ENCODE peak calls at places on chromosomes 12 and 14, in six cellular contexts. F is HepG2, M is A549, I is endothelial cell of umbilical vein, E is K562, D is H1. P is an unnamed sample.

GRCh38 chr12:12599750-12600643 is 11.7 kb upstream of the CREBL2 start:
- DNase-seq in E (no peak), M (no peak), I (no peak), F (no peak), D (no peak), P (no peak)

GRCh38 chr12:111438501-111438900 is 32.8 kb downstream of the SH2B3 start:
- DNase-seq in E (no peak), F (no peak), D (no peak), I (peak), M (no peak), P (no peak)

GRCh38 chr12:32437095-32437515 is 37.7 kb downstream of the FGD4 start:
- DNase-seq in I (peak), F (peak), M (peak), D (no peak), E (no peak), P (no peak)

GRCh38 chr12:76080017-76080728 is 4.3 kb downstream of the NAP1L1 start:
- DNase-seq in I (no peak), E (no peak), F (peak), D (no peak), M (no peak), P (no peak)

GRCh38 chr12:82740129-82741000 is 53.7 kb downstream of the TMTC2 start:
- DNase-seq in I (no peak), F (no peak), E (no peak), M (peak), D (no peak), P (no peak)

GRCh38 chr14:61812347-61813100 is 50.3 kb downstream of the SNAPC1 start:
- DNase-seq in M (no peak), I (peak), E (no peak), F (no peak), D (peak), P (peak)

GRCh38 chr12:98469108-98469507 is 46.3 kb upstream of the TMPO start:
- DNase-seq in M (no peak), D (no peak), I (no peak), F (no peak), E (no peak), P (no peak)

GRCh38 chr12:124008629-124009028 is 35.6 kb downstream of the ZNF664 start:
- DNase-seq in D (no peak), E (no peak), F (no peak), M (no peak), I (no peak), P (no peak)

GRCh38 chr12:34244608-34245007 is 222.3 kb downstream of the ALG10 start:
- DNase-seq in D (no peak), M (no peak), E (no peak), F (no peak), I (no peak), P (no peak)

GRCh38 chr12:13606290-13606689 is 375.1 kb downstream of the GRIN2B start:
- DNase-seq in M (no peak), I (no peak), F (no peak), D (no peak), E (no peak), P (peak)

GRCh38 chr12:61538951-61539350 is 721.3 kb upstream of the USP15 start:
- DNase-seq in M (peak), E (no peak), D (no peak), F (no peak), I (no peak), P (peak)

GRCh38 chr12:124273630-124274029 is 21.3 kb upstream of the RFLNA start:
- DNase-seq in I (peak), M (peak), E (peak), D (peak), F (peak), P (peak)

GRCh38 chr14:72495668-72496067 is 398.2 kb downstream of the DPF3 start:
- DNase-seq in F (no peak), I (no peak), D (no peak), M (no peak), E (no peak), P (no peak)

GRCh38 chr12:109173443-109174240 is 57.3 kb downstream of the ACACB start:
- DNase-seq in D (no peak), M (no peak), E (peak), F (no peak), I (no peak), P (no peak)

GRCh38 chr14:34853041-34853440 is 22.1 kb downstream of the BAZ1A start:
- DNase-seq in I (peak), F (no peak), M (no peak), E (no peak), D (no peak), P (no peak)

GRCh38 chr12:75724913-75725312 is 213.5 kb upstream of the KRR1 start:
- DNase-seq in M (peak), D (no peak), F (peak), E (no peak), I (peak), P (no peak)

GRCh38 chr12:53454710-53455109 is 2.8 kb downstream of the PCBP2 start:
- DNase-seq in E (no peak), F (no peak), M (no peak), D (no peak), I (no peak), P (no peak)

GRCh38 chr14:34157642-34158041 is 206.8 kb upstream of the EGLN3 start:
- DNase-seq in D (no peak), F (no peak), E (no peak), M (no peak), I (no peak), P (no peak)

GRCh38 chr14:103074699-103075341 is 9.2 kb upstream of the LBHD2 start:
- DNase-seq in M (peak), I (no peak), E (peak), D (no peak), F (peak), P (no peak)

GRCh38 chr12:80567391-80567790 is 123.4 kb downstream of the PTPRQ start:
- DNase-seq in E (no peak), M (no peak), D (no peak), F (no peak), I (no peak), P (no peak)

GRCh38 chr14:97618917-97619690 is 821.9 kb downstream of the VRK1 start:
- DNase-seq in F (no peak), M (no peak), E (no peak), I (no peak), D (no peak), P (no peak)

GRCh38 chr14:22797017-22797917 is 18.0 kb downstream of the SLC7A7 start:
- DNase-seq in M (no peak), I (no peak), D (no peak), E (peak), F (no peak), P (no peak)

GRCh38 chr12:583251-583869 is 79.9 kb downstream of the NINJ2 start:
- DNase-seq in F (peak), M (no peak), D (no peak), I (no peak), E (no peak), P (no peak)

GRCh38 chr14:91062600-91062999 is 2.2 kb upstream of the RPS6KA5 start:
- DNase-seq in I (no peak), F (no peak), D (no peak), M (no peak), E (no peak), P (no peak)

GRCh38 chr12:108896331-108896730 is 16.4 kb downstream of the DAO start:
- DNase-seq in E (no peak), F (no peak), M (no peak), I (peak), D (no peak), P (no peak)

GRCh38 chr12:113070117-113070906 is 13.8 kb downstream of the DTX1 start:
- DNase-seq in M (no peak), D (no peak), F (no peak), E (no peak), I (no peak), P (no peak)

GRCh38 chr12:102824218-102824835 is 92.7 kb downstream of the PAH start:
- DNase-seq in E (peak), M (peak), F (peak), I (no peak), D (peak), P (peak)

GRCh38 chr12:55720894-55721444 is 776 bp downstream of the RDH5 start:
- DNase-seq in E (no peak), D (no peak), I (peak), M (peak), F (peak), P (peak)

GRCh38 chr12:52235822-52236291 is 2.8 kb downstream of the KRT7 start:
- DNase-seq in E (no peak), F (no peak), D (no peak), M (peak), I (no peak), P (no peak)

GRCh38 chr12:120181991-120182631 is 12.4 kb downstream of the GCN1 start:
- DNase-seq in F (peak), I (no peak), M (no peak), E (no peak), D (no peak), P (no peak)

GRCh38 chr14:61229475-61229888 is 51.7 kb downstream of the TMEM30B start:
- DNase-seq in E (no peak), I (no peak), M (no peak), F (peak), D (no peak), P (no peak)

GRCh38 chr12:87820524-87821194 is 208.5 kb downstream of the C12orf50 start:
- DNase-seq in M (peak), F (no peak), E (no peak), D (no peak), I (no peak), P (no peak)

GRCh38 chr14:72608391-72609204 is 285.3 kb downstream of the DPF3 start:
- DNase-seq in F (no peak), I (peak), D (peak), E (peak), M (peak), P (no peak)

GRCh38 chr12:51323317-51323960 is 535 bp downstream of the BIN2 start:
- DNase-seq in I (no peak), M (no peak), D (no peak), E (no peak), F (no peak), P (no peak)

GRCh38 chr12:87930033-87930432 is 99.2 kb downstream of the C12orf50 start:
- DNase-seq in E (no peak), M (no peak), D (no peak), F (no peak), I (no peak), P (no peak)

GRCh38 chr14:55749201-55749812 is 169.3 kb downstream of the KTN1 start:
- DNase-seq in D (no peak), E (no peak), F (no peak), M (peak), I (no peak), P (no peak)

GRCh38 chr12:127025545-127025944 is 1241.4 kb upstream of the TMEM132C start:
- DNase-seq in F (no peak), M (peak), D (no peak), E (no peak), I (no peak), P (no peak)

GRCh38 chr14:78319826-78320635 is 149.9 kb downstream of the NRXN3 start:
- DNase-seq in M (no peak), D (no peak), I (no peak), F (no peak), E (peak), P (no peak)

GRCh38 chr12:130489293-130489692 is 151.6 kb downstream of the PIWIL1 start:
- DNase-seq in F (no peak), D (no peak), M (no peak), E (no peak), I (no peak), P (no peak)
- TF ChIP-seq JUN in F (no peak), D (no peak), M (no peak), E (no peak), I (no peak), P (no peak)

DNA sequence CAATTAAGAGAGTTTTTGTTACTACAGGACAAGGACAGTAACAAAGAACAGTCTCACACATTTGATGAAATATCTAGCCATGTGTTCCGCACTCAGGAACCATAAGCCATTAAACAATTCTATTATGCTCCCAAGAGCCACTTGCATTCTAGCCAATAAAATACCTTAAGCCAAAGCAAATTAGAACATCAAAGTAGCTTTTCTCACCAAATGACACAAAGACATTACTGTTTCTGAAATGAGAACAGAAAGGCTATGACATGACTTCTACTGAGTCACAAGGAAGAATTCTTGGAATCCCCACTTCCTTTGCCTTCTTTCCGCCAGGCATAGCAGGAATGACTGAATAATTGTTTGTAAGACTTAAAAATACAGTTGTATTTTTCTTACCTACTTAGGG is 445.8 kb downstream of the ATP23 start:
- DNase-seq in M (no peak), I (no peak), D (no peak), F (no peak), E (no peak), P (no peak)
- TF ChIP-seq JUN in M (no peak), I (no peak), D (no peak), F (no peak), E (no peak), P (no peak)

GRCh38 chr14:94601961-94602391 is 10.2 kb upstream of the SERPINA3 start:
- DNase-seq in F (peak), D (no peak), M (peak), E (peak), I (peak), P (no peak)
- TF ChIP-seq JUN in F (no peak), D (no peak), M (no peak), E (no peak), I (no peak), P (no peak)

DNA sequence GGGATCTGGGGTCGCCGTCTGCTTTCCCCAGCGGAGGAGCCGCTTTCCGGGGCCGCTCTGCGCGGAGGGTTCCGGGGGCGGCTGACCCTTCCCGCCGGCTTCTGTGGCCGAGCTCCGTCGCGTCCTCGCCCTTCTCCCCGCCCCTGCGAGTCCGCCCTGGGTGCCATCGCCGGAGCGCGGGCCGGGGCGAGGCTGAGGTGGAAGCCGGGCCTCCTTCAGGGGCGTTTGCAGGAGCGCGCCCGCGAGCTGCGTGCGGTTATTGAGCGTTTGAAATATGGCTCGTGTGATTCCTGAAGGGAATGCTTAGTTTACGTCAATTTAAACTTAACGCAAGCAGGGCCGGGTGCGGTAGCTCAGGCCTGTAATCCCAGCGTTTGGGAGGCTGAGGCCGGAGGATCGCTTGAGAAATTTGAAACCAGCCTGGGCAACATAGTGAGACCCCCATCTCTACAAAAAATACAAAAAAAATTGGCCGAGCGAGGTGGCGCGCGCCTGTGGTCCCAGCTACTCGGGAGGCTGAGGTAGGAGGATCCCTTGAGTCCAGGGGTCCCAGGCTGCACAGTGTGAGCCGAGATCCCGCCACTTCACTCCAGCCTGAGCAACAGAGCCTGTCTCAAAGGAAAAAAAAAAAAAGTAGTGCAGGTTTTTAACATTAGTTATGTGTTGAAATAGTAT is 664 bp downstream of the PGAM5 start:
- DNase-seq in F (no peak), E (peak), M (no peak), D (peak), I (peak), P (peak)
- TF ChIP-seq JUN in F (no peak), E (no peak), M (no peak), D (no peak), I (no peak), P (no peak)

GRCh38 chr14:63492391-63492790 is 50.8 kb downstream of the PPP2R5E start:
- DNase-seq in M (peak), D (no peak), I (no peak), E (no peak), F (no peak), P (no peak)

GRCh38 chr14:63496837-63497400 is 46.3 kb downstream of the PPP2R5E start:
- DNase-seq in F (no peak), D (no peak), E (no peak), I (peak), M (no peak), P (no peak)

GRCh38 chr14:63487724-63488123 is 55.5 kb downstream of the PPP2R5E start:
- DNase-seq in I (no peak), M (no peak), D (no peak), E (no peak), F (no peak), P (no peak)

DNA sequence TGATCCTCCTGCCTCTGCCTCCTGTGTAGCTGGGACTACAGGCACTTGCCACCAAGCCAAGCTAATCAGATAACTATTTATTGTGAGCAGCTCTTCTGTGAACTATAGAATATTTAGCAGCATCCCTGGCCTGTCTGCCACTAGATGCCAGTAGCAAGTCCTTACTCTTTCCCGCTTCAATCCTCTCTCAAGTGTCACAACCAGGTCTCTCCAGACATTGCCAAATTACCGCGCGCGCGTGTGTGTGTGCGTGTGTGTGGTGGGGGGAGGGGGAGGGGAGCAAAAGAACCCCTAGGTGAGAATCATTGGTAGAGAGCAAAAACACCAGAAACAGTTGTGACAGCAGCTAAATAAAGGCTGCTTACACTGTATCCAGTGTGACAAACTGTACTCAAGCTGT is 49.9 kb downstream of the PPP2R5E start:
- DNase-seq in E (no peak), F (no peak), D (no peak), I (no peak), M (peak), P (no peak)
- TF ChIP-seq JUN in E (no peak), F (no peak), D (no peak), I (no peak), M (no peak), P (no peak)

DNA sequence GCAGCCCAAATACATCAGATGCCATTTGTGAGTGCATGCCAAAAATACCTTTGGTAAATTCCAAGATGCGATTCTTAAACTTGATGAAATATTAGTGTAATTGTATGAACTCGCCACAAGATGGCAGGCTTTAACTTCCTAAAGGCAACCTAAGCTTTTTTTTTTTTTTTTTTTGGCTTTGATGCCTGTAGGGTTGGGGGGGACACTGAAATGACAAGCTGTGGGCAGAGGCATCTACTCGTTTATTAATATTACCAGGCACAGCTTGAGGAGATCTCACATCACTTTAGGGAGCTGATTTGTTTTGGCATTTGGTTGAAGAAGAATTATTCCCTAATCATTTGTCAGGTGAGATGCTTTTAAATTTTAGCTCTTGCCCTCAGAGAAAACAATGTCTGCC is 126.7 kb upstream of the CCDC196 start:
- DNase-seq in E (peak), M (peak), I (peak), F (peak), D (no peak), P (no peak)
- TF ChIP-seq JUN in E (no peak), M (no peak), I (no peak), F (no peak), D (no peak), P (no peak)

GRCh38 chr12:128408669-128409068 is 141.7 kb downstream of the TMEM132C start:
- DNase-seq in D (no peak), E (no peak), M (no peak), F (no peak), I (no peak), P (no peak)
- TF ChIP-seq JUN in D (no peak), E (no peak), M (no peak), F (no peak), I (no peak), P (no peak)

P was measured in WTC11.